ENCODE peak calls at places on chromosomes 6 and 20, in six cellular contexts. G, C, S, Q, R and I are unnamed samples. For H3K36me3, the result is how much of the 10 kb centered on the place peaks cover.

GRCh38 chr6:157864185-157864761 is 41.2 kb downstream of the SNX9 start:
- DNase-seq in G (no peak), C (no peak), S (no peak), Q (no peak), R (no peak), I (no peak)

GRCh38 chr20:49913399-49914047 is 1.8 kb downstream of the SPATA2 start:
- DNase-seq in G (no peak), C (no peak), S (no peak), Q (no peak), R (no peak), I (no peak)

GRCh38 chr6:72218125-72218524 is 331.8 kb downstream of the RIMS1 start:
- DNase-seq in G (peak), C (no peak), S (no peak), Q (no peak), R (peak), I (no peak)

GRCh38 chr6:90413867-90414266 is 117.2 kb upstream of the BACH2 start:
- DNase-seq in G (no peak), C (peak), S (peak), Q (peak), R (no peak), I (peak)

GRCh38 chr20:63029358-63030121 is 22.8 kb upstream of the BHLHE23 start:
- DNase-seq in G (no peak), C (peak), S (peak), Q (no peak), R (no peak), I (no peak)

GRCh38 chr6:11043552-11043960 is 549 bp downstream of the ELOVL2 start:
- DNase-seq in G (no peak), C (peak), S (no peak), Q (no peak), R (no peak), I (no peak)

GRCh38 chr6:22642254-22642653 is 72.9 kb downstream of the HDGFL1 start:
- DNase-seq in G (no peak), C (no peak), S (no peak), Q (no peak), R (peak), I (no peak)

GRCh38 chr6:24524801-24525200 is 30.0 kb downstream of the ALDH5A1 start:
- DNase-seq in G (no peak), C (no peak), S (no peak), Q (no peak), R (peak), I (no peak)

GRCh38 chr6:170207586-170207985 is 83.3 kb downstream of the DLL1 start:
- DNase-seq in G (peak), C (peak), S (no peak), Q (peak), R (no peak), I (no peak)

GRCh38 chr6:113416166-113416565 is 441.0 kb upstream of the MARCKS start:
- DNase-seq in G (no peak), C (no peak), S (no peak), Q (no peak), R (no peak), I (no peak)

GRCh38 chr20:20712004-20712473 is 405 bp downstream of the RALGAPA2 start:
- DNase-seq in G (peak), C (no peak), S (peak), Q (peak), R (peak), I (peak)

GRCh38 chr6:125884656-125885055 is 71.9 kb upstream of the HINT3 start:
- DNase-seq in G (no peak), C (no peak), S (no peak), Q (no peak), R (no peak), I (no peak)

GRCh38 chr6:154468760-154469159 is 41.7 kb downstream of the CNKSR3 start:
- DNase-seq in G (no peak), C (no peak), S (no peak), Q (no peak), R (no peak), I (no peak)

GRCh38 chr20:51533291-51534172 is 9.0 kb downstream of the NFATC2 start:
- DNase-seq in G (no peak), C (peak), S (no peak), Q (no peak), R (no peak), I (no peak)

GRCh38 chr6:135286962-135287525 is 105.9 kb downstream of the MYB start:
- DNase-seq in G (no peak), C (no peak), S (no peak), Q (no peak), R (no peak), I (no peak)

GRCh38 chr6:14470697-14471096 is 353.1 kb downstream of the CD83 start:
- DNase-seq in G (no peak), C (no peak), S (no peak), Q (no peak), R (no peak), I (no peak)

GRCh38 chr6:10071631-10072220 is 343.1 kb downstream of the TFAP2A start:
- DNase-seq in G (no peak), C (no peak), S (no peak), Q (no peak), R (no peak), I (no peak)

GRCh38 chr6:12950879-12951814 is 234.6 kb downstream of the PHACTR1 start:
- DNase-seq in G (no peak), C (no peak), S (peak), Q (no peak), R (no peak), I (no peak)

GRCh38 chr6:32255212-32256153 is 31.6 kb upstream of the NOTCH4 start:
- DNase-seq in G (peak), C (peak), S (peak), Q (peak), R (peak), I (peak)

GRCh38 chr6:41027799-41028617 is 11.0 kb downstream of the UNC5CL start:
- DNase-seq in G (peak), C (peak), S (peak), Q (peak), R (peak), I (peak)

GRCh38 chr6:34094474-34095135 is 51.3 kb downstream of the GRM4 start:
- DNase-seq in G (no peak), C (no peak), S (no peak), Q (no peak), R (no peak), I (no peak)

GRCh38 chr6:162443101-162443500 is 284.5 kb downstream of the PRKN start:
- DNase-seq in G (peak), C (no peak), S (no peak), Q (no peak), R (no peak), I (no peak)

GRCh38 chr20:21229163-21229562 is 74.0 kb upstream of the XRN2 start:
- DNase-seq in G (no peak), C (no peak), S (no peak), Q (no peak), R (no peak), I (no peak)

GRCh38 chr6:142845624-142846458 is 99.1 kb downstream of the HIVEP2 start:
- DNase-seq in G (peak), C (peak), S (peak), Q (peak), R (peak), I (peak)

GRCh38 chr6:149855040-149855654 is 9.0 kb downstream of the LRP11 start:
- DNase-seq in G (peak), C (no peak), S (no peak), Q (no peak), R (peak), I (no peak)

GRCh38 chr6:42013134-42013516 is 37.2 kb upstream of the TAF8 start:
- DNase-seq in G (no peak), C (no peak), S (no peak), Q (no peak), R (no peak), I (no peak)

GRCh38 chr6:2147737-2148448 is 97.5 kb downstream of the GMDS start:
- DNase-seq in G (no peak), C (no peak), S (no peak), Q (no peak), R (no peak), I (no peak)

GRCh38 chr20:50695144-50695872 is 4.0 kb upstream of the RIPOR3 start:
- DNase-seq in G (no peak), C (no peak), S (no peak), Q (no peak), R (no peak), I (no peak)

GRCh38 chr6:20718705-20719653 is 184.7 kb downstream of the CDKAL1 start:
- DNase-seq in G (no peak), C (no peak), S (no peak), Q (no peak), R (no peak), I (no peak)

GRCh38 chr20:57680934-57681914 is 28.6 kb downstream of the PMEPA1 start:
- DNase-seq in G (no peak), C (peak), S (no peak), Q (peak), R (no peak), I (no peak)

GRCh38 chr20:10673176-10673830 is 496 bp downstream of the JAG1 start:
- DNase-seq in G (peak), C (peak), S (peak), Q (peak), R (peak), I (peak)

GRCh38 chr20:59831024-59831900 is 102.2 kb downstream of the SYCP2 start:
- DNase-seq in G (peak), C (peak), S (no peak), Q (peak), R (no peak), I (no peak)

GRCh38 chr6:88165877-88166492 is at the start of gene CNR1:
- DNase-seq in G (peak), C (peak), S (peak), Q (peak), R (peak), I (peak)

GRCh38 chr6:28866342-28867077 is 57.3 kb downstream of the TRIM27 start:
- DNase-seq in G (peak), C (peak), S (peak), Q (peak), R (peak), I (peak)

GRCh38 chr6:95865857-95866256 is 149.9 kb upstream of the FUT9 start:
- DNase-seq in G (no peak), C (no peak), S (no peak), Q (no peak), R (no peak), I (no peak)

GRCh38 chr20:29079769-29080690 is 2177.4 kb upstream of the DEFB115 start:
- DNase-seq in G (no peak), C (no peak), S (peak), Q (no peak), R (no peak), I (peak)

GRCh38 chr6:114783083-114783482 is 440.3 kb upstream of the HS3ST5 start:
- DNase-seq in G (no peak), C (no peak), S (no peak), Q (no peak), R (no peak), I (no peak)

GRCh38 chr20:1388706-1389483 is 4.0 kb downstream of the FKBP1A start:
- DNase-seq in G (no peak), C (no peak), S (no peak), Q (no peak), R (peak), I (no peak)

GRCh38 chr6:45118684-45119230 is 209.4 kb upstream of the RUNX2 start:
- DNase-seq in G (no peak), C (no peak), S (no peak), Q (no peak), R (no peak), I (no peak)

DNA sequence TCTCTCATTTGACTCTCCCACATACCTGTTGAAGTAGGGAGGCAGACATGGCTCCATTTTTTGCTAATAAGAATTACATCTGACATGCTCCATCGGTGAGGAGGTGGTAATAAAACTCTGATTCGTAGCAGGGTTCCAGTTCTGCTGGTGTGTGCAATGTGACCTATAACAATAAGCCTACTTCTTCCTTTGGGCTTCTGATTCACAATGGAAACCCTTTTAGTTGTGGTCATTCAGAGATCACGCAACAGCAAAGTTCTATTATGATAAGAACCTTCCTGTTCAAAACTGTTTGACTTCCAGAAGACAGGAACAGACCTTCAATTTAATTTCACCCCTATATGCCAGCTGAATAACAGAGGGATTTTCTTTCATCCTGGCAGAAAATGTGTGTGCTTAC is 31.4 kb upstream of the GSTA4 start:
- DNase-seq in G (no peak), C (no peak), S (no peak), Q (no peak), R (no peak), I (no peak)
- H3K36me3 ChIP-seq in G (half or more), C (under half), S (half or more), Q (under half), R (under half), I (under half)

GRCh38 chr20:22515264-22515663 is 69.1 kb downstream of the FOXA2 start:
- DNase-seq in G (no peak), C (no peak), S (no peak), Q (no peak), R (no peak), I (no peak)

GRCh38 chr20:22513574-22513973 is 70.8 kb downstream of the FOXA2 start:
- DNase-seq in G (no peak), C (no peak), S (no peak), Q (no peak), R (no peak), I (no peak)

GRCh38 chr20:22509090-22509938 is 75.1 kb downstream of the FOXA2 start:
- DNase-seq in G (no peak), C (no peak), S (no peak), Q (no peak), R (no peak), I (no peak)

GRCh38 chr20:22512911-22513489 is 71.4 kb downstream of the FOXA2 start:
- DNase-seq in G (no peak), C (no peak), S (no peak), Q (no peak), R (no peak), I (no peak)

GRCh38 chr20:22511943-22512910 is 72.1 kb downstream of the FOXA2 start:
- DNase-seq in G (peak), C (no peak), S (no peak), Q (peak), R (peak), I (no peak)
- TF ChIP-seq POLR2A in G (no peak), C (no peak), S (no peak), Q (peak), R (no peak), I (no peak)

GRCh38 chr6:85453490-85453889 is 3.6 kb downstream of the NT5E start:
- DNase-seq in G (no peak), C (peak), S (no peak), Q (no peak), R (no peak), I (no peak)
- H3K27ac ChIP-seq in G (no peak), C (no peak), S (no peak), Q (peak), R (no peak), I (no peak)

DNA sequence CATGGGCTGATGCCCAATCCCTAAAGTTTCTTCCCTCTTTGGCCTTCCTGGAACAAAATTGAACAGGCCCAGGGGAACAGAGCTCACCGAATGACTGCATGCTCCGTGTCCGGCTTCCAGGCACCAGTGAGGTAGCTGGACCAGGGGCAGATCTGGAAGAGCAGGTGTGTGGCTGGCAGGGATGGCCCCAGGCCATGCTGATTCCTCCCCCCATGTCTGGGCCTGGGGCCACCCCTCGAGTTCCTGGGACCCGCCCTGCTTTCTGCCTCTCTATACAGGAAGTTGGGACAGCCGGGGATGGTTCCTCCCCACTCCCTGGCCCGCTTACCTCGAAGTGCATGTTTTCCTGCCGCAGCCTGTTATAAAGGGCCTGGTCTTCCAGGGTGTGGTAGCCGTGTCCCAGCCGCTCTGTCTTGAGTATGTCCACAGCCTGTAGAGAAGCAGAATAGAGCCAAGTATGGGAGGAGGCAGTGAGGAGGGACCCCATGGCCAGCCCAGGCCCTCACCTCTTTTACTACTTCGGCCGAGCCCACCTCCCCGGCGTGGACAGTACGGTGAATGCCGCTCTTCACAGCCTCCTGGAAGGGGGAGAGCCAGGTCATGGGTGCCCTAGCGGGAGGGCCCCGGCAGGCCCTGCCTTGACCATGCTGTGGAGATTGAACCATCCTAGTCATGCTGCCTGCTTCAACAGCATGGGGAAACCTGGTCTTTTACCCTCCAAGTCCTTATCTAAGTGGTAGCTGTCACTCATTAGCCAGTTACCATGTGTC is 28.8 kb downstream of the ADA start:
- DNase-seq in G (no peak), C (no peak), S (no peak), Q (no peak), R (no peak), I (no peak)
- H3K36me3 ChIP-seq in G (half or more), C (under half), S (under half), Q (under half), R (under half), I (under half)

DNA sequence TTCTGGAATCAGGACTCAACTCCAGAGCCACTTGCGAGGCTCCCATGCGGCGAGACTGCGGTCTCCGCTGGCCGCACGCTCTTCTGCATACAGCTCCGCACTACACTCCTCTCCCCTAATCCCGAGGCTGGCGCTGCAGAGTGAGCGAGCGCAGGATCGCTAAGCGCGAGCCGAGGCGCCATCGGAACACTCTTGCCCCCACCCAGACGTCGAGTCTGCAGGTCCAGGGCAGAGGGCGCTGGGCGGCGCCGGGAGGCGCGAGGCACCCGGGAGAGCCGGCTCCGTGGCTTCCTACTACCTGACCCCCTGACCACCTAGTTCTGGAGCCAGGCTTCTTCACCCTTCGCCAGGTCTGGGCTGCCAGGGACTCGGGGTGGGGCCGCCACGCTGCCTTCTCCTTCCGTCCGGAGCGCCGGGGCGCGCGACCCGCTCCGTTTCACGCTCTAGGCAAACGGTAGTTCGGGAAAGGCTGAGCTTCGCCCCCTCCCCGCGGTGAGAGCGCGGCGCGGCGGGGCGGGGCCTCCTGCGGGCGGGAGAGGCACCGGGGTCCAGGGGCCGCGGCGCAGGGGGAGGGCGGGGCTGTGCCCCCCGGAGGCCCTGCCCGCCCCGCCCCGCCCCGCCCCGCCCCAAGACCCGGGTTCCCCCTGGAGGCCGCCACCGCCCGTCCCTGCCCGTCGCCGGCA is 5.4 kb upstream of the TUBB2A start:
- DNase-seq in G (peak), C (peak), S (peak), Q (peak), R (peak), I (peak)
- TF ChIP-seq POLR2A in G (no peak), C (no peak), S (no peak), Q (peak), R (peak), I (no peak)

GRCh38 chr6:36444470-36444869 is 1.7 kb downstream of the KCTD20 start:
- DNase-seq in G (no peak), C (no peak), S (no peak), Q (no peak), R (peak), I (no peak)
- H3K27ac ChIP-seq in G (peak), C (peak), S (no peak), Q (peak), R (peak), I (peak)